ENCODE peak calls at places on chromosome 18, in four cellular contexts. Y, F, I and Z are unnamed samples.

GRCh38 chr18:57532987-57533386 is 53.5 kb downstream of the FECH start:
- DNase-seq in Y (no peak), F (no peak), I (no peak), Z (no peak)

GRCh38 chr18:38545071-38545470 is 979.5 kb upstream of the CELF4 start:
- DNase-seq in Y (no peak), F (no peak), I (no peak), Z (no peak)

GRCh38 chr18:54241483-54241882 is 17.0 kb upstream of the MBD2 start:
- DNase-seq in Y (no peak), F (no peak), I (no peak), Z (no peak)

GRCh38 chr18:76974345-76974744 is 152.0 kb downstream of the ZNF236 start:
- DNase-seq in Y (no peak), F (no peak), I (no peak), Z (no peak)

GRCh38 chr18:37355772-37356171 is 209.8 kb downstream of the CELF4 start:
- DNase-seq in Y (no peak), F (no peak), I (peak; percentile 41), Z (no peak)

GRCh38 chr18:54335638-54336173 is 22.0 kb downstream of the STARD6 start:
- DNase-seq in Y (no peak), F (no peak), I (no peak), Z (no peak)

GRCh38 chr18:35696307-35696706 is 114.8 kb downstream of the GALNT1 start:
- DNase-seq in Y (no peak), F (no peak), I (no peak), Z (no peak)

GRCh38 chr18:54835944-54836343 is 7.7 kb downstream of the RAB27B start:
- DNase-seq in Y (no peak), F (no peak), I (no peak), Z (no peak)

GRCh38 chr18:60649107-60649506 is 276.5 kb upstream of the MC4R start:
- DNase-seq in Y (no peak), F (no peak), I (no peak), Z (no peak)

GRCh38 chr18:54163458-54163857 is 61.0 kb downstream of the MBD2 start:
- DNase-seq in Y (no peak), F (no peak), I (no peak), Z (no peak)

GRCh38 chr18:29823671-29824070 is 1218.9 kb downstream of the DSC3 start:
- DNase-seq in Y (no peak), F (no peak), I (no peak), Z (no peak)

GRCh38 chr18:67938691-67939090 is 422.2 kb upstream of the DSEL start:
- DNase-seq in Y (no peak), F (peak; percentile 51), I (no peak), Z (no peak)

GRCh38 chr18:26215247-26215970 is 10.8 kb upstream of the TAF4B start:
- DNase-seq in Y (peak; percentile 57), F (no peak), I (no peak), Z (no peak)

GRCh38 chr18:10524507-10525425 is 1.1 kb upstream of the NAPG start:
- DNase-seq in Y (no peak), F (no peak), I (no peak), Z (no peak)

GRCh38 chr18:27956001-27956400 is 220.9 kb downstream of the CDH2 start:
- DNase-seq in Y (no peak), F (no peak), I (no peak), Z (no peak)

GRCh38 chr18:46343940-46344372 is 239.8 kb downstream of the HAUS1 start:
- DNase-seq in Y (peak; percentile 67), F (no peak), I (no peak), Z (no peak)

GRCh38 chr18:36127866-36128845 is 984 bp downstream of the SLC39A6 start:
- DNase-seq in Y (no peak), F (peak; percentile 65), I (peak; percentile 10), Z (peak; percentile 9)

GRCh38 chr18:52995875-52996274 is 655.9 kb downstream of the DCC start:
- DNase-seq in Y (no peak), F (no peak), I (no peak), Z (no peak)

GRCh38 chr18:63090334-63090733 is 229.2 kb downstream of the BCL2 start:
- DNase-seq in Y (no peak), F (no peak), I (peak; percentile 45), Z (no peak)

GRCh38 chr18:34650121-34650545 is 60.0 kb upstream of the DTNA start:
- DNase-seq in Y (no peak), F (peak; percentile 78), I (no peak), Z (no peak)

GRCh38 chr18:39799010-39799409 is 2156.0 kb upstream of the PIK3C3 start:
- DNase-seq in Y (no peak), F (peak; percentile 50), I (no peak), Z (no peak)

GRCh38 chr18:37393945-37394609 is 171.5 kb downstream of the CELF4 start:
- DNase-seq in Y (peak; percentile 70), F (peak; percentile 98), I (peak; percentile 81), Z (peak; percentile 82)

GRCh38 chr18:47260138-47260923 is 8.9 kb upstream of the SKOR2 start:
- DNase-seq in Y (no peak), F (peak; percentile 63), I (no peak), Z (peak; percentile 78)

GRCh38 chr18:36662000-36662399 is 166.8 kb downstream of the TPGS2 start:
- DNase-seq in Y (no peak), F (peak; percentile 41), I (peak; percentile 21), Z (no peak)

GRCh38 chr18:63882333-63883141 is 5.0 kb upstream of the SERPINB2 start:
- DNase-seq in Y (no peak), F (peak; percentile 91), I (no peak), Z (no peak)

GRCh38 chr18:57550510-57550909 is 36.0 kb downstream of the FECH start:
- DNase-seq in Y (no peak), F (no peak), I (no peak), Z (no peak)

GRCh38 chr18:56475250-56475649 is 163.1 kb downstream of the TXNL1 start:
- DNase-seq in Y (no peak), F (no peak), I (no peak), Z (no peak)

GRCh38 chr18:27685807-27686412 is 491.0 kb downstream of the CDH2 start:
- DNase-seq in Y (no peak), F (peak; percentile 61), I (peak; percentile 40), Z (peak; percentile 50)

GRCh38 chr18:33717339-33717738 is 139.3 kb downstream of the ASXL3 start:
- DNase-seq in Y (no peak), F (no peak), I (no peak), Z (no peak)

GRCh38 chr18:35049111-35050003 is 8.1 kb downstream of the MAPRE2 start:
- DNase-seq in Y (no peak), F (peak; percentile 30), I (no peak), Z (no peak)

GRCh38 chr18:31538837-31539236 is 40.9 kb downstream of the DSG2 start:
- DNase-seq in Y (no peak), F (no peak), I (no peak), Z (no peak)

GRCh38 chr18:36305375-36305774 is 7.9 kb downstream of the FHOD3 start:
- DNase-seq in Y (no peak), F (no peak), I (no peak), Z (no peak)

GRCh38 chr18:76824136-76824676 is 1.8 kb downstream of the ZNF236 start:
- DNase-seq in Y (no peak), F (no peak), I (no peak), Z (no peak)

GRCh38 chr18:57437782-57438668 is 2.9 kb downstream of the ONECUT2 start:
- DNase-seq in Y (peak; percentile 81), F (peak; percentile 71), I (peak; percentile 88), Z (peak; percentile 75)

GRCh38 chr18:10953672-10954071 is 195.7 kb downstream of the PIEZO2 start:
- DNase-seq in Y (no peak), F (no peak), I (peak; percentile 24), Z (no peak)

GRCh38 chr18:41993151-41993550 is 38.1 kb downstream of the PIK3C3 start:
- DNase-seq in Y (no peak), F (peak; percentile 12), I (no peak), Z (no peak)

GRCh38 chr18:79621501-79621900 is 58.1 kb upstream of the CTDP1 start:
- DNase-seq in Y (no peak), F (no peak), I (no peak), Z (no peak)
- TF ChIP-seq CTCF in Y (no peak), F (no peak), I (no peak), Z (no peak)

GRCh38 chr18:70627100-70627802 is 338.4 kb downstream of the SOCS6 start:
- DNase-seq in Y (no peak), F (no peak), I (no peak), Z (no peak)
- TF ChIP-seq CTCF in Y (no peak), F (no peak), I (no peak), Z (no peak)

DNA sequence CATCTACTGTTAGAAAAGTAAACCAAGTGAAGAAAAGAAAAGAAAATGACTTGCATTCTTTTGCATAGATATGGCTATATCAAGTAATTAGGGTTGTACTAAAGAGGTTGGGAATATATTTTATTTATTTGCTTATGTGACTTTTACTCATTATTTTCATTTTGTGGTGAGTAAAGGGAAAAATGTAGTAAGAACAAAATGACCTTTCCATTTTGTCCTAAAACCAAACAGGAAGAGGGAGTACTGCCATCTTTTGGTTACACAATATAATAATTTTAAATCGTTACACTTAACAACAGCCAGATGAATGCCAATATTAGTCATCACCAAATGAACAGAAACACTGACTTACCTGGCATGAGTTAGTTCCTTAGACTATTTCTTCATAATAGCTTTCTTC is 47.3 kb upstream of the NDUFV2 start:
- DNase-seq in Y (peak; percentile 50), F (peak; percentile 82), I (no peak), Z (no peak)
- TF ChIP-seq CTCF in Y (no peak), F (peak; percentile 3), I (no peak), Z (no peak)

GRCh38 chr18:13681701-13682100 is 44.7 kb downstream of the FAM210A start:
- DNase-seq in Y (no peak), F (no peak), I (no peak), Z (no peak)

GRCh38 chr18:13676499-13676898 is 49.9 kb downstream of the FAM210A start:
- DNase-seq in Y (no peak), F (no peak), I (no peak), Z (no peak)

GRCh38 chr18:13684546-13684945 is 41.8 kb downstream of the FAM210A start:
- DNase-seq in Y (no peak), F (no peak), I (no peak), Z (no peak)

GRCh38 chr18:13680612-13681011 is 45.7 kb downstream of the FAM210A start:
- DNase-seq in Y (peak; percentile 34), F (no peak), I (peak; percentile 14), Z (peak; percentile 33)
- TF ChIP-seq CTCF in Y (peak; percentile 59), F (no peak), I (peak; percentile 61), Z (peak; percentile 72)

DNA sequence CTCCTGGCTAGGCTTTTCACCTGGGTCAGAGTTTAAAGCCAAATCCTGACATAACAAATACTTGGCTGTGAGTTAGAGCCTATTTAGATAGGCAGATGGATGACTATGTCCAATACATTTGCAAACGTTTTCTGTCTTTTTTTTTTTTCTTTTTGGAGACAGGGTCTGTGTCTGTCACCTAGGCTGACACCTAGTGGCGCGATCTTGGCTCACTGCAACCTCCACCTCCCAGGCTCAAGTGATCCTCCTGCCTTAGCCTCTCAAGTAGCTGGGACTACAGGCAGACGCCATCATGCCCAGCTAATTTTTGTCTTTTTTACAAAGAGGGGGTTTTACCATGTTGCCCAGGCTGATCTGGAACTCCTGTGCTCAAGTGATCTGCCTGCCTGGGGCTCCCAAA is 124.8 kb downstream of the DYM start:
- DNase-seq in Y (no peak), F (no peak), I (no peak), Z (no peak)
- TF ChIP-seq CTCF in Y (no peak), F (no peak), I (peak; percentile 13), Z (peak; percentile 33)